ENCODE peak calls at places on chromosomes 16 and 17, in four cellular contexts. Y, G, L and T are unnamed samples.

GRCh38 chr17:3963214-3964201 is 729 bp downstream of the ATP2A3 start:
- DNase-seq in L (no peak), G (no peak), Y (no peak), T (no peak)

GRCh38 chr17:37761065-37761464 is 16.2 kb upstream of the HNF1B start:
- DNase-seq in G (no peak), Y (no peak), L (no peak), T (no peak)

GRCh38 chr16:73068546-73069401 is 20.8 kb upstream of the ZFHX3 start:
- DNase-seq in L (peak), Y (peak), G (no peak), T (no peak)

GRCh38 chr16:89009343-89010209 is 32.6 kb upstream of the CBFA2T3 start:
- DNase-seq in L (no peak), G (no peak), Y (peak), T (peak)

GRCh38 chr16:11379420-11379819 is 34.2 kb downstream of the RMI2 start:
- DNase-seq in Y (no peak), G (no peak), L (no peak), T (no peak)

GRCh38 chr17:81665205-81666091 is 957 bp downstream of the OXLD1 start:
- DNase-seq in G (no peak), L (no peak), Y (no peak), T (no peak)

GRCh38 chr16:35391328-35391727 is 1931.9 kb downstream of the TP53TG3F start:
- DNase-seq in L (peak), G (no peak), Y (peak), T (no peak)

GRCh38 chr17:21297597-21297996 is 13.1 kb downstream of the MAP2K3 start:
- DNase-seq in G (no peak), Y (no peak), L (no peak), T (no peak)

GRCh38 chr16:16933861-16934260 is 536.9 kb downstream of the XYLT1 start:
- DNase-seq in L (no peak), G (peak), Y (no peak), T (no peak)

GRCh38 chr16:89300311-89300975 is 82.9 kb downstream of the ZNF778 start:
- DNase-seq in G (no peak), Y (no peak), L (no peak), T (no peak)

GRCh38 chr17:62800580-62800979 is 7.5 kb downstream of the MARCHF10 start:
- DNase-seq in Y (peak), G (no peak), L (peak), T (no peak)

GRCh38 chr17:21251611-21252010 is 1.6 kb downstream of the NATD1 start:
- DNase-seq in G (no peak), Y (no peak), L (no peak), T (no peak)

GRCh38 chr16:66357523-66357928 is 9.0 kb upstream of the CDH5 start:
- DNase-seq in G (peak), Y (peak), L (peak), T (peak)

GRCh38 chr17:83042522-83043158 is 36.8 kb upstream of the METRNL start:
- DNase-seq in L (no peak), G (no peak), Y (no peak), T (no peak)

GRCh38 chr17:81294512-81295030 is 536 bp downstream of the SLC38A10 start:
- DNase-seq in Y (peak), L (no peak), G (no peak), T (no peak)

GRCh38 chr17:7982171-7982570 is 20.2 kb upstream of the GUCY2D start:
- DNase-seq in L (no peak), Y (no peak), G (no peak), T (no peak)

GRCh38 chr16:48165961-48166578 is 10.3 kb upstream of the ABCC12 start:
- DNase-seq in Y (peak), L (no peak), G (no peak), T (no peak)

GRCh38 chr16:48162839-48163410 is 7.1 kb upstream of the ABCC12 start:
- DNase-seq in L (no peak), Y (no peak), G (no peak), T (no peak)

GRCh38 chr16:48161906-48162305 is 6.1 kb upstream of the ABCC12 start:
- DNase-seq in G (no peak), Y (no peak), L (no peak), T (no peak)

GRCh38 chr16:48168089-48168488 is 12.3 kb upstream of the ABCC12 start:
- DNase-seq in Y (no peak), L (no peak), G (no peak), T (no peak)

DNA sequence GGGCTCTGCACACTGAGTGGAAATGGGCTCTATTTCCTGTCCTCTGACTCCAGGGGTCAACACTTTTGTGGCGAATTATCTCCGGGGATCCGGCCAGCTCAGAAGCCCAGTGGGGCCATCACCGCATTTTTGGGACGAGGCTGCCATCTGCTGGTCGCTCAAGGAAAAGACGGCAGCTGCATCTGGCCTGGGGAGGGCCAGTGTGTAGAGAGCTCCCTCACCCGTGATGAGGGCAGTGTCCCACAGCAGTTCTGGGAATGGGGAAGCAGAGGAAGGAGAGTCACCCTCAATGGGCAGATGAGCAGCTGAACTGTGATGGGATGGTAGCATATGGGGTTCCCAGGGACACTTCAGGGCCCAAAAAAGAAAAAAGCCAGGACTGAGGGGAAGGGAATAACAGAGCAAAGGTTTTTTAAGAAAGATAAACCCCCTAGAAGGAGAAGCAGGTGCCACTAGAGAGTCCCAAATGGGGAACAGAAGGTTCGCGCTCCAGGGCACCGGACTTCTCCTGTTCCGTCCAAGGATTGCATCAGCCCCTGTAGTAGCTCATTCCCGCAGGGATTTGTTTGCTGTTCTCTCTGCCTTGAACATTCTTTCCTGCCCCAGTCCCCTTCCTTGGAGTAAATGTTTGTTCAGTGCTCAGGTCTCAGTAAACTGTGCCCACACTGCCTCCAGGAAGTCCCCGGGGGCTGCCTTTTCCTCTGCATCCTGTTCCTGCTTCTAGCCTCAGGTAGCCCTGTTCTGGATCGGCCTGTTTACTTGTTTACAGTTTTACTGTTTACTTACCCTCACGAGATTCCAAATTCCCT is 9.3 kb upstream of the ABCC12 start:
- DNase-seq in Y (peak), G (peak), L (peak), T (peak)
- H2BK12ac ChIP-seq in Y (no peak), G (no peak), L (no peak), T (no peak)

DNA sequence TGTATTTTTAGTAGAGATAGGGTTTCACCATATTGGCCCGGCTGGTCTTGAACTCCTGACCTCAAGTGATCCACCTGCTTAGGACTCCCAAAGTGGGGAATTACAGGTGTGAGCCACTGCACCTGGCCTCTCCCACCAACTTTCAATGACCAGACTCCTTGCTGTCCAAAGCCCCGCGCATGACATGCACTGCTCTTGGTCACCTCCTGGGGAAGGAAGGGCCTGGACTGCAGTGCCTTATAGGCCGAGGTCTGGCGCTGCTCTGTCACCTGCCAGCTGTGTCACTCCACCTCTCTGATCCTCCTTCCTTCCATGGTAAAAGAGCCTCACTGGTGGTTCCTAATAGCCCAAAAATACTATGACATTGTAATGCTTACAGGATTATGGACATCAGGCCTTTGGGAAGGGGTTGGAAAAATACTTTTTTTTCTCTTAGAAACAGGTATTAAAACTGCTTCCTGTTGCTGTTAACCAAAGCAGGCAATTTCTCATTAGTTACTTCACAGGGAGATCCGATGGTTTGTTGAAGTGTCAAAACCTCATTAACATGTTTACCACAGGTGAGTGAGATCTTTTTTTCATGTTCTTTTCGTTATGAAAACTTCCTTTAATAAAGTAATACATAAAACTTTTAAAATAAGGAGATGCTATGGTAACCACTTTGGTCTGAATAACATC is 35.4 kb downstream of the GRB7 start:
- DNase-seq in G (no peak), L (no peak), Y (no peak), T (no peak)
- H3K4me3 ChIP-seq in G (no peak), L (no peak), Y (no peak), T (no peak)

DNA sequence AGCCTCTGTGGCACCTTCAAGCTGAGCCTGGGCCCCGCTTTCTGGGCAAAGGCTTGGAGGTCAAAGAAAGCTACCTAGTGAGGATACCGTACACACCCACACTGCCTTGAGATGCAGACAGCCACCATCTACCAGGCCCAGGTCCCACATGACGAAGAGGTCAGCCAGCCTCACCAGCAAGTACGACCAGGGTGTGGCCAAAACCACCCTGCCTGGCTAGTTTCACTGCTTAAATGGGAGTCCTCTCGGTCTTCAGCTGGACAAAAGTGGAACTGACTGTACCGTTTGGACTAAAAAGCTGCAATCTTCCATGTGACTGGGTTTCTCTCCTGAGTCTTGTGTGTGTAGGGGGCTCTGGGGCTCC is 21.6 kb downstream of the VASN start:
- DNase-seq in Y (no peak), L (peak), G (no peak), T (no peak)
- H2BK12ac ChIP-seq in Y (no peak), L (peak), G (peak), T (peak)

GRCh38 chr17:75348386-75349012 is 57.0 kb downstream of the GRB2 start:
- DNase-seq in G (no peak), L (no peak), Y (no peak), T (no peak)
- H3K4me3 ChIP-seq in G (no peak), L (no peak), Y (no peak), T (no peak)

GRCh38 chr16:22634913-22635312 is 124.2 kb downstream of the NPIPB5 start:
- DNase-seq in Y (no peak), L (no peak), G (peak), T (no peak)

GRCh38 chr16:22633794-22634193 is 123.1 kb downstream of the NPIPB5 start:
- DNase-seq in L (no peak), Y (no peak), G (no peak), T (no peak)

GRCh38 chr16:22635345-22635744 is 124.7 kb downstream of the NPIPB5 start:
- DNase-seq in L (no peak), Y (no peak), G (peak), T (no peak)

GRCh38 chr16:22633280-22633679 is 122.6 kb downstream of the NPIPB5 start:
- DNase-seq in G (no peak), Y (no peak), L (no peak), T (no peak)

DNA sequence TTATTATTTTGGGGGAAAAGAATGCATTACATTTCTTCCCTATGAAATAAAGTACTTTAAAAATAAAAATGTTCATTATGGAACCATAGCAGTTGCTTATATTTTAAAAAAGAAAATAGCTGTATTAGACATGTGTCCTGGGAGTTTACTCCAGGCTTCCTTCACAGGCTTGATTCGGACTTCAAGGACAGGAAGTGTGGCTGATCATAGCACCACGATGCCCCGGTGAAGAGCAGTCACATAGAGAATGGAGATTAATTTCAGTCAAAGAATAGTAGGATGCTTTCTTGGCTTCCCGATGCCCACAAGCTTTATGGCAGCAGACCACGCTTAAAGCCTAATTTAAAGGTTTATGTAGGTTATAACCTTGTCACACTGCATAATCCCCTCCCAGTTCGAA is 125.1 kb downstream of the NPIPB5 start:
- DNase-seq in L (no peak), Y (no peak), G (no peak), T (no peak)
- H2BK12ac ChIP-seq in L (no peak), Y (no peak), G (peak), T (no peak)